ENCODE peak calls at places on chromosomes 12 and 14, in eight cellular contexts. Z is transverse colon, F is left ventricle myocardium inferior, A is mammary epithelial cell, K is cardiac muscle cell, Y is BE2C, S is sigmoid colon, T is ovary. H is an unnamed sample. For H3K9me3, the result is how much of the 10 kb centered on the place peaks cover.

GRCh38 chr14:60618200-60618599 is 31.1 kb downstream of the SIX1 start:
- DNase-seq in Y (no peak), F (no peak), S (no peak), T (no peak), K (no peak), Z (no peak), A (no peak), H (no peak)

GRCh38 chr12:25771062-25771461 is 187.4 kb upstream of the RASSF8 start:
- DNase-seq in T (no peak), K (no peak), Z (no peak), A (peak), F (no peak), Y (no peak), S (no peak), H (no peak)

GRCh38 chr14:69375722-69376121 is 22.4 kb downstream of the ERH start:
- DNase-seq in K (no peak), Y (no peak), Z (no peak), A (no peak), T (no peak), F (no peak), S (no peak), H (no peak)

GRCh38 chr12:111686574-111687105 is 787 bp downstream of the ACAD10 start:
- DNase-seq in K (no peak), A (no peak), Y (no peak), Z (no peak), F (no peak), S (no peak), T (no peak), H (no peak)

GRCh38 chr12:109870648-109871047 is 9.7 kb downstream of the GLTP start:
- DNase-seq in A (peak), Z (no peak), S (no peak), T (no peak), Y (no peak), F (no peak), K (no peak), H (no peak)

GRCh38 chr14:89586258-89587127 is 169.5 kb upstream of the FOXN3 start:
- DNase-seq in K (no peak), F (no peak), T (no peak), A (no peak), S (no peak), Z (no peak), Y (no peak), H (no peak)

GRCh38 chr12:65229441-65229840 is 49.0 kb upstream of the MSRB3 start:
- DNase-seq in Z (no peak), T (no peak), S (no peak), F (no peak), A (peak), Y (no peak), K (no peak), H (no peak)

GRCh38 chr12:89051065-89051677 is 301.1 kb downstream of the DUSP6 start:
- DNase-seq in S (no peak), Y (peak), A (peak), K (peak), F (no peak), T (no peak), Z (no peak), H (no peak)

GRCh38 chr12:109714141-109714912 is 702 bp downstream of the FAM222A start:
- DNase-seq in T (peak), F (peak), Z (peak), A (peak), Y (peak), S (peak), K (peak), H (peak)

GRCh38 chr12:66063976-66064375 is 66.6 kb downstream of the LLPH start:
- DNase-seq in S (no peak), F (no peak), Y (no peak), T (no peak), A (no peak), K (no peak), Z (no peak), H (no peak)

GRCh38 chr12:9064815-9065606 is 50.7 kb downstream of the A2M start:
- DNase-seq in T (peak), F (peak), A (peak), K (peak), Z (peak), S (peak), Y (no peak), H (peak)

GRCh38 chr14:92471919-92472318 is 41.7 kb upstream of the RIN3 start:
- DNase-seq in T (no peak), A (peak), Z (peak), Y (no peak), F (no peak), K (no peak), S (no peak), H (no peak)

GRCh38 chr14:56702515-56702914 is 107.8 kb downstream of the OTX2 start:
- DNase-seq in T (no peak), K (no peak), A (no peak), Y (no peak), S (no peak), F (no peak), Z (no peak), H (no peak)

GRCh38 chr12:116735951-116736599 is 1.8 kb downstream of the SPRING1 start:
- DNase-seq in Z (peak), F (no peak), S (no peak), A (no peak), Y (no peak), T (no peak), K (no peak), H (no peak)

GRCh38 chr12:57384512-57384911 is 46.3 kb downstream of the R3HDM2 start:
- DNase-seq in A (no peak), S (no peak), F (no peak), K (no peak), Z (no peak), Y (no peak), T (no peak), H (no peak)

GRCh38 chr12:120196363-120196762 is 1.8 kb upstream of the GCN1 start:
- DNase-seq in T (no peak), S (no peak), Y (no peak), A (no peak), Z (no peak), F (no peak), K (no peak), H (no peak)

GRCh38 chr14:30935445-30935844 is 61.1 kb downstream of the COCH start:
- DNase-seq in A (peak), S (no peak), T (no peak), Y (no peak), Z (no peak), F (no peak), K (no peak), H (no peak)

GRCh38 chr12:44500423-44500822 is 375.7 kb downstream of the NELL2 start:
- DNase-seq in Y (no peak), S (peak), F (no peak), K (no peak), T (no peak), Z (no peak), A (no peak), H (no peak)

GRCh38 chr12:46214668-46215429 is 54.0 kb downstream of the SLC38A1 start:
- DNase-seq in Z (peak), K (no peak), A (no peak), T (no peak), F (no peak), Y (no peak), S (no peak), H (no peak)

GRCh38 chr14:36271939-36272907 is 48.2 kb downstream of the MBIP start:
- DNase-seq in F (no peak), S (no peak), A (peak), T (no peak), Y (no peak), Z (peak), K (no peak), H (peak)

GRCh38 chr14:100522616-100523021 is 64.6 kb downstream of the BEGAIN start:
- DNase-seq in T (no peak), Y (no peak), A (no peak), K (no peak), Z (no peak), S (peak), F (peak), H (no peak)

GRCh38 chr14:75915063-75915462 is 66.7 kb downstream of the TGFB3 start:
- DNase-seq in S (no peak), K (no peak), Z (no peak), A (no peak), T (no peak), Y (no peak), F (no peak), H (no peak)

GRCh38 chr12:88227263-88227662 is 85.2 kb downstream of the TMTC3 start:
- DNase-seq in K (no peak), F (no peak), Y (no peak), Z (no peak), T (no peak), S (no peak), A (no peak), H (no peak)

GRCh38 chr14:39266589-39266870 is 32.8 kb downstream of the MIA2 start:
- DNase-seq in F (no peak), Y (no peak), S (peak), Z (peak), K (no peak), A (no peak), T (peak), H (peak)

GRCh38 chr12:80954857-80955520 is 17.3 kb upstream of the LIN7A start:
- DNase-seq in F (no peak), K (peak), Z (no peak), A (no peak), Y (no peak), T (no peak), S (no peak), H (no peak)

GRCh38 chr12:106089935-106090334 is 48.8 kb downstream of the NUAK1 start:
- DNase-seq in T (no peak), K (no peak), F (no peak), A (no peak), Y (no peak), Z (no peak), S (no peak), H (peak)

GRCh38 chr12:106094304-106094703 is 44.5 kb downstream of the NUAK1 start:
- DNase-seq in Z (no peak), K (no peak), F (no peak), T (no peak), S (no peak), Y (no peak), A (no peak), H (no peak)

GRCh38 chr12:106090586-106091411 is 48.0 kb downstream of the NUAK1 start:
- DNase-seq in F (no peak), Z (no peak), K (no peak), T (peak), A (peak), S (no peak), Y (no peak), H (peak)

GRCh38 chr12:106093246-106093645 is 45.5 kb downstream of the NUAK1 start:
- DNase-seq in K (no peak), A (no peak), F (no peak), Z (no peak), Y (no peak), S (no peak), T (no peak), H (no peak)

DNA sequence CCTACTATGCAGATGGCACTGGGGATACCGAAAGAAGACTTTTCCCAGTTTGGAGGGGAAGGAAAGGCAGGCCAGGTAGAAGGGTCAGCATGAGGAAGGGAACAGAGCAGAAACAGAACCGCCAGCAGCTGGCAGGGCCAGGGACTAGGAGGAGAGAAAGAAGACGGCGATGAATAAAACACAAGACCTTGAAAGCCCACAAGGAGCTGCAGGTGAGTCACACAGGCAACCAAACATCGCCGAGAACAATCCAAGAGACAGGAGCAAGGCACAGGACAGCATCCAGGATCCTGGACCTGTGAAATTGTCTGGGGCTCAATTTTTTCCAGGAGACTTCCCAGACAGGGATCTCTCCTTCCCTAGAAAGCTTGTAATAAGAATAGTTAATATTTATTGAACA is 47.3 kb downstream of the NUAK1 start:
- DNase-seq in Z (no peak), A (no peak), K (no peak), T (no peak), F (no peak), Y (no peak), S (no peak), H (no peak)
- H3K4me3 ChIP-seq in Z (no peak), A (no peak), K (no peak), T (no peak), F (peak), Y (no peak), S (no peak), H (no peak)

GRCh38 chr12:113257564-113257963 is 36.3 kb downstream of the TPCN1 start:
- DNase-seq in Z (no peak), Y (no peak), A (no peak), K (no peak), S (no peak), T (no peak), F (no peak), H (no peak)
- H3K9me3 ChIP-seq in Z (under half), Y (under half), A (under half), K (under half), S (under half), T (under half), F (under half), H (under half)

DNA sequence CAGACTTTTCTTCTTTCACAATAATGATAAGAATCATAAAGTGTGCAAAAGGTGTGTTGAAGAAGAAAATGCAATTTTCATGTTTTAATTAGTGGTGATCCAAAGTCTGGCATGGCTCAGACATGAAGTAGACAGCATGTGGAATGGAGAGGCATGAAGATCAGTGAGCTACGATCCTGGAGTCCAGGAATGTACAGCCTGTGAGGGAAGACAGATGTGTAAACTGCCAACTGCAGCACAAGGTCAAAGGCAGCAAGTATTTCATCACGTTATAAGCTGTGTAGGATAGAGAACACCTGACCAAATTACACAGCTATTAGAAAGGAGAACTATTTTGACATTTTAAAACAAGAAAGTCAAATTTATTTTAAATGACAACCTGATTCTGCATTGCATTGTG is 127.3 kb upstream of the GRIN2B start:
- DNase-seq in T (no peak), Y (no peak), F (no peak), Z (no peak), S (no peak), K (peak), A (no peak), H (no peak)
- H3K4me3 ChIP-seq in T (no peak), Y (no peak), F (no peak), Z (no peak), S (no peak), K (no peak), A (no peak), H (no peak)

GRCh38 chr14:77955816-77956796 is 156.2 kb downstream of the ADCK1 start:
- DNase-seq in F (no peak), Z (no peak), T (no peak), A (no peak), Y (no peak), K (no peak), S (no peak), H (no peak)

GRCh38 chr14:77947372-77947771 is 147.5 kb downstream of the ADCK1 start:
- DNase-seq in T (no peak), K (no peak), Y (no peak), Z (no peak), F (no peak), S (no peak), A (no peak), H (no peak)

DNA sequence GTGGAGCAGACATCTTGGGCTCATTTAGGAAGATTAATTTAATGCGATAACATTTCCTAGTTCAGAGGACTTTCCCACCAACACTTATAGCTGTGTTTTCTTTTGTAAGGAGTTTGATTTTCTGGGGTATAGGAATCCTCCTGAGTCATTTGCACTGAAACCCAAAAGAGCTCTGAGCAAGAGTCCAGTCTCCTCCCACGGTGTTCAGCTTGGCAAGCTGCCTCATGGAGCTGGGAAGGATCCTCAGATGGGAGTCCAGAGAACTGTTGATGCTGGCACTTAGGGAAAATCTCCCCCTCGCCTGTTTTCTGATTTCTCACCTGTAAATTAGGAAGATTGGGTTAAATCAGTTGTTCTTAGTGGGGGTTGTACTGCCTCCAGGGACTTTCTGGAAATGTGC is 150.5 kb downstream of the ADCK1 start:
- DNase-seq in A (peak), Z (no peak), F (no peak), S (no peak), Y (no peak), K (no peak), T (no peak), H (no peak)
- H3K9me3 ChIP-seq in A (under half), Z (under half), F (under half), S (under half), Y (under half), K (under half), T (under half), H (under half)

GRCh38 chr12:47754126-47754525 is 4.6 kb downstream of the RAPGEF3 start:
- DNase-seq in Y (no peak), Z (no peak), A (peak), T (no peak), K (no peak), F (no peak), S (no peak), H (no peak)

GRCh38 chr12:47757840-47758583 is 668 bp downstream of the RAPGEF3 start:
- DNase-seq in Z (peak), Y (no peak), S (no peak), A (no peak), F (no peak), T (peak), K (no peak), H (no peak)

GRCh38 chr12:47754881-47755280 is 3.8 kb downstream of the RAPGEF3 start:
- DNase-seq in Z (peak), A (no peak), K (no peak), Y (no peak), S (no peak), T (no peak), F (no peak), H (no peak)

GRCh38 chr12:47757360-47757839 is 1.3 kb downstream of the RAPGEF3 start:
- DNase-seq in K (no peak), A (no peak), S (no peak), Z (no peak), Y (no peak), F (no peak), T (no peak), H (no peak)

DNA sequence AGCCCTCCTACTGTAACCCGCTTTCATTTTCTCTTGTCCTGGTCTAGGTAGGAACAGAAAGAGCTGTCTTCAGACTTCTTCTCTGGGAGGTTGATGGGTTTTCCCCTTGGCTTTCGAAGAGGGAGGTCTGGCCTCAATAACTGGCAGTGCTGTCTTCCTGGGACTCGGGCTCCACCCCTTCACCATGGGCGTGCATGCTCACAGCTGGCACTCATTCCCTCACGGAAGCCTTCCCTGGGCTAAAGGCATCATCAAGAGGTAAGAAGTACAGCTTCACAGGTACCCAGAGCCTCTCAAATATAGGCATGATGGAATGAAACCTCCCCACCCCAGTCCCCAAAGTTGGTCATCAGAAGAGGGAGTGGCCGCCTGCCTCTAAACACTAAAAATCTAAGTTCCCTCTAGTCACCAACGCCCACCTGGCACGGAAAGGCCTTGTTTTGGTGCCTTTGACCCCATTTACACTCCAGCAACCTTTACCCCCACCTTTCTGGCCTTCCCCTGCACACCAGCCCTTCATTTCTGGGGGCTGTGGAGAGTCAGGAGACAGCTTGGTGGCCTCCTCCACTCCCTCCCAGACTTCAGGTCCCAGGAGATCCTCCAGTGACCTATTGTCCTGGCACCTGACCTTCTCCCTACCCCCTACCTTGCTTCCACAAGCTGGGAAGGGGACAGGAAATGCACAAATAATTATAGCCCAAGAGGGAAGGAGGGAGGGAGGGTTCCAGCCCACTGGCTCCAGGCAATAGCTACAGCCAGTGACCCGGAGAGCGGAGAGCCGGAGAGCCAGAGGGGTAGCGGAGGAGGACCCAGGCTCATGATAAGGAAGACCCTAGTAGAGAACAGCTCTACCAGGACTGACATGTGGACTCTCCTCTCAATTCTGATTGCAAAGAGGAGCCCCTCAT is 2.8 kb downstream of the RAPGEF3 start:
- DNase-seq in Y (no peak), A (no peak), F (no peak), T (no peak), Z (peak), S (no peak), K (no peak), H (no peak)
- H3K4me3 ChIP-seq in Y (no peak), A (no peak), F (peak), T (no peak), Z (no peak), S (no peak), K (no peak), H (peak)